ENCODE peak calls at places on chromosomes 12 and 14, in eight cellular contexts. Q, I, Z, V, M, B, R and J are unnamed samples. For H3K9me3, the result is how much of the 10 kb centered on the place peaks cover.

GRCh38 chr14:34742509-34743115 is 28.2 kb upstream of the CFL2 start:
- DNase-seq in M (no peak), Z (no peak), I (no peak), Q (no peak), R (no peak), V (no peak), B (no peak), J (no peak)

GRCh38 chr12:51886021-51886710 is 1.7 kb upstream of the ANKRD33 start:
- DNase-seq in B (peak), I (no peak), M (no peak), R (peak), Z (peak), Q (peak), V (peak), J (no peak)

GRCh38 chr14:101478096-101478495 is 83.2 kb upstream of the DIO3 start:
- DNase-seq in V (no peak), Q (no peak), Z (peak), R (no peak), I (peak), B (no peak), M (no peak), J (no peak)

GRCh38 chr12:42180990-42181611 is 36.4 kb upstream of the GXYLT1 start:
- DNase-seq in B (no peak), V (no peak), I (no peak), M (no peak), Q (no peak), Z (no peak), R (no peak), J (no peak)

GRCh38 chr14:98144964-98145363 is 1127.0 kb downstream of the BCL11B start:
- DNase-seq in B (no peak), M (no peak), Q (no peak), R (no peak), Z (no peak), V (no peak), I (no peak), J (no peak)

GRCh38 chr12:32650508-32650907 is 28.6 kb upstream of the DNM1L start:
- DNase-seq in Q (no peak), B (no peak), R (no peak), I (no peak), V (no peak), M (peak), Z (no peak), J (no peak)

GRCh38 chr14:94752575-94752974 is 17.3 kb downstream of the GSC start:
- DNase-seq in Z (no peak), M (no peak), B (peak), R (peak), Q (no peak), I (no peak), V (no peak), J (no peak)

GRCh38 chr12:106122004-106122403 is 16.8 kb downstream of the NUAK1 start:
- DNase-seq in V (no peak), Q (no peak), I (no peak), R (no peak), B (no peak), Z (no peak), M (no peak), J (no peak)

GRCh38 chr12:94930772-94931171 is 72.7 kb downstream of the NDUFA12 start:
- DNase-seq in R (no peak), Q (no peak), V (no peak), Z (no peak), B (no peak), M (no peak), I (no peak), J (no peak)

GRCh38 chr12:132506730-132507538 is 17.0 kb downstream of the FBRSL1 start:
- DNase-seq in R (peak), I (no peak), B (peak), Q (no peak), Z (peak), V (peak), M (no peak), J (peak)

GRCh38 chr12:116674643-116675183 is 63.2 kb downstream of the SPRING1 start:
- DNase-seq in M (no peak), I (no peak), V (no peak), B (no peak), Q (no peak), Z (no peak), R (no peak), J (no peak)

GRCh38 chr12:132560831-132561783 is 49.3 kb downstream of the LRCOL1 start:
- DNase-seq in B (no peak), Q (peak), Z (no peak), R (peak), I (no peak), M (peak), V (peak), J (no peak)

GRCh38 chr12:130401703-130402102 is 64.0 kb downstream of the PIWIL1 start:
- DNase-seq in M (no peak), I (no peak), B (no peak), V (no peak), Q (peak), Z (no peak), R (no peak), J (no peak)

GRCh38 chr14:106208794-106209193 is 682.4 kb downstream of the TMEM121 start:
- DNase-seq in B (no peak), M (no peak), Z (no peak), Q (no peak), I (no peak), R (no peak), V (no peak), J (no peak)
- H3K9me3 ChIP-seq in B (under half), M (under half), Z (under half), Q (under half), I (under half), R (under half), V (under half), J (under half)

DNA sequence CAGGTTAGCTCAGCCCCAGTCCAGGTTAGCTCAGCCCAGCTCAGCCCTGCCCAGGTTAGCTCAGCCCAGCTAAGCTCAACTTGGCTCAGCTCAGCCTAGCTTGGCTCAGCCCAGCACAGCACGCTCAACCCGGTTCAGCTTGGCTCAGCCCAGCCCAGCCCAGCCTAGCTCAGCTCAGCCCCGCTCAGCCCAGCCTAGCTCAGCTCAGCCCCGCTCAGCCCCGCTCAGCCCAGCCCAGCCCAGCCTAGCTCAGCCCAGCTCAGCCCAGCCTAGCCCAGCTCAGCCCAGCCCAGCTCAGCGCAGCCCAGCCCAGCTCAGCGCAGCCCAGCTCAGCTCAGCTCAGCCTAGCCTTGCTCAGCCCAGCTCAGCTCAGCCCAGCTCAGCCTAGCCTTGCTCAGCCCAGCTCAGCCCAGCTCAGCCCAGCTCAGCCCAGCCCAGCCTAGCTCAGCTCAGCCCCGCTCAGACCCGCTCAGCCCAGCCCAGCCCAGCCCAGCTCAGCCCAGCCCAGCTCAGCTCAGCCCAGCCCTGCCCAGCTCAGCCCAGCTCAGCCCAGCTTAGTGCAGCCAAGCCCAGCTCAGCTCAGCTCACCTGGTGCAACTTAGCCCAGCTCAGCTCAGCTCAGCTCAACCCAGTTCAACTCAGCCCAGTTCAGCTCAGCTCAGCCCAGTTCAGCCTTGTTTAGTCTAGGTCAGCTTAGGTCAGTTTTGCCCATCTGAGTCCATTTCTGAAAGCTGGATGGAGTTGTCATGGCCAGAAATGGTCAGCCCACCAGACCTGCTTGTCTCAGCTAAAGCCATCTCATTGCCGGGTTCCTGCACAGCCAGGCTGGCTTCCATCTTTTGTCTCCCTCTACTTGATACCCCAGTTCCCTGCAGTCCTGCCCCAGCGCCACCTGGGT is 333.6 kb downstream of the TMEM121 start:
- DNase-seq in R (peak), I (no peak), Q (no peak), V (peak), M (no peak), B (no peak), Z (no peak), J (peak)
- H3K9me3 ChIP-seq in R (under half), I (under half), Q (under half), V (under half), M (under half), B (under half), Z (under half), J (under half)

GRCh38 chr14:69199786-69200185 is 8.5 kb downstream of the EXD2 start:
- DNase-seq in R (no peak), V (no peak), Q (no peak), I (no peak), B (no peak), Z (no peak), M (no peak), J (no peak)
- H3K9me3 ChIP-seq in R (under half), V (under half), Q (under half), I (under half), B (under half), Z (under half), M (under half), J (under half)

GRCh38 chr12:100058482-100059029 is 73.8 kb upstream of the ANKS1B start:
- DNase-seq in Q (peak), R (no peak), B (no peak), I (no peak), M (no peak), Z (no peak), V (no peak), J (no peak)

GRCh38 chr12:100061814-100062213 is 77.1 kb upstream of the ANKS1B start:
- DNase-seq in Z (no peak), V (no peak), Q (no peak), B (no peak), R (no peak), M (no peak), I (no peak), J (no peak)
- H3K9me3 ChIP-seq in Z (under half), V (under half), Q (under half), B (under half), R (under half), M (under half), I (under half), J (under half)

GRCh38 chr12:47242426-47242825 is 162.7 kb upstream of the AMIGO2 start:
- DNase-seq in I (no peak), B (no peak), V (no peak), M (no peak), Z (no peak), Q (no peak), R (no peak), J (no peak)
- H3K9me3 ChIP-seq in I (under half), B (under half), V (under half), M (under half), Z (under half), Q (under half), R (under half), J (under half)

GRCh38 chr14:50477760-50478159 is 54.6 kb downstream of the MAP4K5 start:
- DNase-seq in I (no peak), B (no peak), V (no peak), M (no peak), Q (no peak), R (no peak), Z (no peak), J (no peak)

GRCh38 chr14:50475460-50475859 is 56.9 kb downstream of the MAP4K5 start:
- DNase-seq in M (no peak), Z (no peak), I (no peak), R (no peak), B (no peak), Q (no peak), V (no peak), J (no peak)

GRCh38 chr14:50476134-50476533 is 56.2 kb downstream of the MAP4K5 start:
- DNase-seq in B (no peak), M (no peak), Q (no peak), R (no peak), I (no peak), V (no peak), Z (no peak), J (no peak)

GRCh38 chr14:50469982-50470381 is 62.4 kb downstream of the MAP4K5 start:
- DNase-seq in M (no peak), Q (no peak), Z (no peak), B (no peak), V (no peak), I (no peak), R (no peak), J (no peak)

GRCh38 chr14:50471838-50472465 is 60.4 kb downstream of the MAP4K5 start:
- DNase-seq in Z (no peak), R (no peak), M (no peak), V (no peak), I (no peak), B (no peak), Q (no peak), J (no peak)
- H3K9me3 ChIP-seq in Z (under half), R (under half), M (half or more), V (under half), I (under half), B (under half), Q (half or more), J (under half)

GRCh38 chr12:34398366-34398705 is 376.0 kb downstream of the ALG10 start:
- DNase-seq in R (peak), Q (no peak), B (peak), V (no peak), I (peak), Z (peak), M (no peak), J (peak)

GRCh38 chr12:34399631-34400422 is 377.5 kb downstream of the ALG10 start:
- DNase-seq in M (peak), B (peak), V (peak), I (peak), R (peak), Z (peak), Q (no peak), J (peak)

GRCh38 chr12:34397591-34398365 is 375.5 kb downstream of the ALG10 start:
- DNase-seq in R (peak), B (peak), Z (peak), I (peak), V (peak), M (peak), Q (no peak), J (peak)

GRCh38 chr12:34400423-34400881 is 378.2 kb downstream of the ALG10 start:
- DNase-seq in B (peak), R (peak), M (peak), I (peak), Z (peak), V (no peak), Q (no peak), J (peak)

GRCh38 chr12:34398706-34399630 is 376.7 kb downstream of the ALG10 start:
- DNase-seq in Q (no peak), R (peak), I (peak), M (peak), B (peak), V (peak), Z (peak), J (peak)
- H3K9me3 ChIP-seq in Q (under half), R (under half), I (half or more), M (under half), B (under half), V (under half), Z (under half), J (under half)